ENCODE peak calls at places on chromosome 14, in four cellular contexts. One of them, this sample, is unnamed.
A peak's percentile ranks its signal among the peaks of the same experiment; 100 is the strongest.

GRCh38 chr14:79179985-79180384 is 1009.8 kb downstream of the NRXN3 start:
- DNase-seq in cardiac muscle cell: no peak
- DNase-seq in A549: no peak
- DNase-seq in stomach: no peak
- DNase-seq in this sample: no peak

GRCh38 chr14:58501214-58501816 is 73.8 kb downstream of the KIAA0586 start:
- DNase-seq in cardiac muscle cell: peak; percentile 90
- DNase-seq in A549: peak; percentile 80
- DNase-seq in stomach: no peak
- DNase-seq in this sample: peak; percentile 4

GRCh38 chr14:72892103-72892878 is 1.6 kb downstream of the DPF3 start:
- DNase-seq in cardiac muscle cell: no peak
- DNase-seq in A549: no peak
- DNase-seq in stomach: no peak
- DNase-seq in this sample: no peak

GRCh38 chr14:68819260-68819691 is 26.4 kb upstream of the ZFP36L1 start:
- DNase-seq in cardiac muscle cell: peak; percentile 66
- DNase-seq in A549: peak; percentile 61
- DNase-seq in stomach: peak; percentile 50
- DNase-seq in this sample: no peak

GRCh38 chr14:105465209-105466031 is 9.2 kb upstream of the CRIP2 start:
- DNase-seq in cardiac muscle cell: no peak
- DNase-seq in A549: no peak
- DNase-seq in stomach: no peak
- DNase-seq in this sample: no peak

GRCh38 chr14:45649051-45649450 is 396.0 kb upstream of the MIS18BP1 start:
- DNase-seq in cardiac muscle cell: no peak
- DNase-seq in A549: no peak
- DNase-seq in stomach: no peak
- DNase-seq in this sample: no peak

GRCh38 chr14:64549805-64550538 is at the start of gene PPP1R36:
- DNase-seq in cardiac muscle cell: no peak
- DNase-seq in A549: no peak
- DNase-seq in stomach: peak; percentile 69
- DNase-seq in this sample: no peak

GRCh38 chr14:38238881-38239280 is 17.0 kb downstream of the CLEC14A start:
- DNase-seq in cardiac muscle cell: no peak
- DNase-seq in A549: no peak
- DNase-seq in stomach: no peak
- DNase-seq in this sample: no peak

GRCh38 chr14:22854963-22855724 is 16.4 kb upstream of the LRP10 start:
- DNase-seq in cardiac muscle cell: no peak
- DNase-seq in A549: peak; percentile 27
- DNase-seq in stomach: no peak
- DNase-seq in this sample: no peak

GRCh38 chr14:22849212-22849819 is 12.9 kb downstream of the MMP14 start:
- DNase-seq in cardiac muscle cell: peak; percentile 86
- DNase-seq in A549: no peak
- DNase-seq in stomach: peak; percentile 38
- DNase-seq in this sample: no peak

GRCh38 chr14:22850944-22851790 is 14.8 kb downstream of the MMP14 start:
- DNase-seq in cardiac muscle cell: peak; percentile 97
- DNase-seq in A549: no peak
- DNase-seq in stomach: peak; percentile 92
- DNase-seq in this sample: no peak

GRCh38 chr14:22852940-22853767 is 16.8 kb downstream of the MMP14 start:
- DNase-seq in cardiac muscle cell: peak; percentile 92
- DNase-seq in A549: peak; percentile 82
- DNase-seq in stomach: peak; percentile 94
- DNase-seq in this sample: no peak

DNA sequence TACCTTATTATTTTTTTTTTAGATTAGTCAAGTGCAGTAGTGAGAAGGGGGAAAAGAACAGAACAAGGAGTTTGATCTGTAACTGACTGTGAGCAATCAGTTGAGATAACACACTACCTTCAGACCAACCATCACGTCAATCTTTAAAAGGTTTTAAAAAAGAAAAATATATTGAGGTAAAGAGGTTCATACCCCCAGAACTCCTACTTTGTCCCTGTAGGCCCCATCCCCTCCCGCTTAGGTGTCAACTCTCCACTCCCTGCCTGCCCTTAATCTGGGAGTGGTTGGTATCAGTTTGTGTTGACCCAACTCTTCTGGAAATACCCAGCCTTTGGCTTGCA is 16.2 kb downstream of the MMP14 start:
- DNase-seq in cardiac muscle cell: no peak
- DNase-seq in A549: no peak
- DNase-seq in stomach: no peak
- DNase-seq in this sample: no peak
- H3K4me1 ChIP-seq in cardiac muscle cell: no peaks in the 10 kb centered on the region
- H3K4me1 ChIP-seq in A549: peaks cover 4% of the 10 kb centered on the region
- H3K4me1 ChIP-seq in stomach: peaks cover 47% of the 10 kb centered on the region
- H3K4me1 ChIP-seq in this sample: peaks cover 8% of the 10 kb centered on the region

GRCh38 chr14:49975286-49975685 is 82.4 kb downstream of the ARF6 start:
- DNase-seq in cardiac muscle cell: peak; percentile 86
- DNase-seq in A549: peak; percentile 83
- DNase-seq in stomach: no peak
- DNase-seq in this sample: no peak
- H3K4me1 ChIP-seq in cardiac muscle cell: peaks cover 20% of the 10 kb centered on the region
- H3K4me1 ChIP-seq in A549: peaks cover 66% of the 10 kb centered on the region
- H3K4me1 ChIP-seq in stomach: peaks cover 48% of the 10 kb centered on the region
- H3K4me1 ChIP-seq in this sample: no peaks in the 10 kb centered on the region

DNA sequence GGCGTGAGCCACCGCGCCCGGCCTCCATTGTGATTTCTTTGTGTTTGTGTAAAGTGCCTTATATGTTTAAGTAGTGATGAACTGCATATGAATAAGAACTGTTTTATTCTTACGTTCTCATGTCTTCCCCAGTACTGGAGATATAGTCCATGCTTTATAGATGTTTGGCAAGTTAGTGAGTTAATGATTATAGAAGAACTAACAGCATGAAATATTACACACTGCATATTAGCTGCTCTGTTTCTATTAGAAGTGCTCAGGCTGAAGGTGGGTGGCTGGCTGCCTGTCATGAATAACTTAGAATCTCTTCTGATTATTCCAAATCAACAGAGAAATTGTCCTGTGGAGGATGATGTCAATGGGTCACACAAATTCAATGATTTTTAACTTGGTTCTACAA is 709.4 kb downstream of the GALC start:
- DNase-seq in cardiac muscle cell: no peak
- DNase-seq in A549: no peak
- DNase-seq in stomach: no peak
- DNase-seq in this sample: no peak
- H3K4me1 ChIP-seq in cardiac muscle cell: no peaks in the 10 kb centered on the region
- H3K4me1 ChIP-seq in A549: no peaks in the 10 kb centered on the region
- H3K4me1 ChIP-seq in stomach: no peaks in the 10 kb centered on the region
- H3K4me1 ChIP-seq in this sample: no peaks in the 10 kb centered on the region

GRCh38 chr14:71730471-71730870 is 201.8 kb upstream of the RGS6 start:
- DNase-seq in cardiac muscle cell: no peak
- DNase-seq in A549: no peak
- DNase-seq in stomach: no peak
- DNase-seq in this sample: no peak

GRCh38 chr14:71726639-71727085 is 205.6 kb upstream of the RGS6 start:
- DNase-seq in cardiac muscle cell: no peak
- DNase-seq in A549: no peak
- DNase-seq in stomach: no peak
- DNase-seq in this sample: no peak

GRCh38 chr14:71731096-71731495 is 201.1 kb upstream of the RGS6 start:
- DNase-seq in cardiac muscle cell: no peak
- DNase-seq in A549: no peak
- DNase-seq in stomach: no peak
- DNase-seq in this sample: no peak

GRCh38 chr14:71728386-71728785 is 203.8 kb upstream of the RGS6 start:
- DNase-seq in cardiac muscle cell: no peak
- DNase-seq in A549: no peak
- DNase-seq in stomach: no peak
- DNase-seq in this sample: no peak

GRCh38 chr14:71729581-71729980 is 202.6 kb upstream of the RGS6 start:
- DNase-seq in cardiac muscle cell: no peak
- DNase-seq in A549: no peak
- DNase-seq in stomach: no peak
- DNase-seq in this sample: no peak
- H3K4me1 ChIP-seq in cardiac muscle cell: no peaks in the 10 kb centered on the region
- H3K4me1 ChIP-seq in A549: no peaks in the 10 kb centered on the region
- H3K4me1 ChIP-seq in stomach: no peaks in the 10 kb centered on the region
- H3K4me1 ChIP-seq in this sample: no peaks in the 10 kb centered on the region

DNA sequence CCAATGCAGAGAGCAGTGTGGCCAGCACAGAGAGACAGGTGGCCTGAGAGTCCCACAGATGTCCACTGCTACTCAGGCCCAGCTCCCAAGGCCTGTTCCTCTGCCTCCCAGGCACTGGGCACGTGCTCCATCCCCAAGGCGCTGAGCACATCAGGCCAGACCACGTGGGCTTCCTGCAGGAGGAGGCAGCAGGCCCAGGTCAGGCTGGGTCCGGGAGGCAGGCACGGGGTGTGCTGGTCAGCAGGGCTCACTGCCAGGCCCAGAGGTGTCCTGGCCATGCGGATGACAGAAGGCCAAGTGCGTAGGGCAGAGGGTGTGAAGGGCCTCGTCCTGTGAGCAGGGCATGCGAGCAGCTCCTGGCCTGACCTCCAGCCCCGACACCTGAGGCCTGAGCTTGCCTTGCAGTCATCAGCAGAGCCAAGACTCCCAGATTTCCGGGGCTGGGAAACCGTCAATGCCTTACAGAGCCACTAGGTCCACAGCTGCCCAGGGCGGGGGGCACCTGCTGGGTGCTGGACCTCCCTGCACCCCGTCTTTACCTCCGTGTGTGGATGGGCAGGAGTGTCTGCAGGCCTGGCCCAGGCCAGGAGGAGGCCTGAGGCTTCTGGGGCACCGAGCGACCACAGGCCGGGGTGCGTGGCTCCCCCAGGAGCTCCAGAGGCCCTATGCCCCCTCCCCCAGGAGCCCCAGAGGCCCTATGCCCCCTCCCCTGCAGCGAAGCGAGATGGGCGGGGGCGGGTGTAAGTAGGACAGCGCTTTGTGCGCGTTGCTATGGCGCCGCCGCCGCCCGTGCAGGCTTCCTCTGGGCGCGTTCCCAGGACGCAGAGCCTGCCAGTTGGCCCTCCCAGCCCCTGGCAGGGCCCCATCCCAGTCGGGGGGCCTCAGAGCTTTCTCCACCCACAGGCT is 15.0 kb downstream of the TRMT61A start:
- DNase-seq in cardiac muscle cell: peak; percentile 34
- DNase-seq in A549: no peak
- DNase-seq in stomach: no peak
- DNase-seq in this sample: no peak
- H3K4me1 ChIP-seq in cardiac muscle cell: peaks cover 6% of the 10 kb centered on the region
- H3K4me1 ChIP-seq in A549: peaks cover 38% of the 10 kb centered on the region
- H3K4me1 ChIP-seq in stomach: peaks cover 64% of the 10 kb centered on the region
- H3K4me1 ChIP-seq in this sample: peaks cover 27% of the 10 kb centered on the region

GRCh38 chr14:94179244-94179643 is 5.1 kb downstream of the PPP4R4 start:
- DNase-seq in cardiac muscle cell: no peak
- DNase-seq in A549: no peak
- DNase-seq in stomach: no peak
- DNase-seq in this sample: no peak
- H3K4me1 ChIP-seq in cardiac muscle cell: peaks cover 6% of the 10 kb centered on the region
- H3K4me1 ChIP-seq in A549: peaks cover 10% of the 10 kb centered on the region
- H3K4me1 ChIP-seq in stomach: peaks cover 13% of the 10 kb centered on the region
- H3K4me1 ChIP-seq in this sample: no peaks in the 10 kb centered on the region